ENCODE peak calls at places on chromosome 22, in five cellular contexts. T is right lobe of liver, D is cardiac fibroblast, J is WERI-Rb-1, U is fibroblast of mammary gland. L is an unnamed sample.

GRCh38 chr22:35838849-35839646 is 121.4 kb downstream of the APOL5 start:
- DNase-seq in J (peak), D (peak), U (peak), T (no peak), L (peak)

GRCh38 chr22:19168088-19168890 is 10.2 kb downstream of the SLC25A1 start:
- DNase-seq in T (peak), U (no peak), D (no peak), J (no peak), L (no peak)

GRCh38 chr22:30196141-30196866 is 50.3 kb downstream of the LIF start:
- DNase-seq in D (peak), J (peak), T (no peak), U (peak), L (peak)

GRCh38 chr22:31055322-31056159 is 25.6 kb upstream of the SMTN start:
- DNase-seq in D (peak), U (peak), J (no peak), T (peak), L (peak)

GRCh38 chr22:29117799-29118477 is 45.1 kb downstream of the KREMEN1 start:
- DNase-seq in J (no peak), T (no peak), U (peak), D (peak), L (no peak)

GRCh38 chr22:31082606-31083376 is 1.7 kb downstream of the SMTN start:
- DNase-seq in J (peak), T (no peak), U (peak), D (peak), L (peak)

GRCh38 chr22:30893434-30894370 is 74.9 kb downstream of the MORC2 start:
- DNase-seq in J (no peak), D (no peak), U (no peak), T (no peak), L (no peak)

GRCh38 chr22:29820941-29821789 is 16.9 kb downstream of the ASCC2 start:
- DNase-seq in U (peak), D (peak), J (no peak), T (peak), L (peak)

GRCh38 chr22:25661067-25661466 is 80.9 kb upstream of the MYO18B start:
- DNase-seq in U (peak), T (no peak), J (no peak), D (peak), L (no peak)

GRCh38 chr22:34722901-34723300 is 343.1 kb upstream of the ISX start:
- DNase-seq in U (no peak), T (no peak), D (no peak), J (no peak), L (no peak)

GRCh38 chr22:39430576-39431150 is 26.1 kb upstream of the MGAT3 start:
- DNase-seq in J (no peak), U (no peak), D (no peak), T (no peak), L (no peak)

GRCh38 chr22:42820075-42820763 is 36.9 kb downstream of the ARFGAP3 start:
- DNase-seq in U (peak), D (peak), T (no peak), J (no peak), L (peak)

GRCh38 chr22:30920407-30920806 is 48.2 kb downstream of the MORC2 start:
- DNase-seq in D (peak), J (peak), T (peak), U (peak), L (peak)

DNA sequence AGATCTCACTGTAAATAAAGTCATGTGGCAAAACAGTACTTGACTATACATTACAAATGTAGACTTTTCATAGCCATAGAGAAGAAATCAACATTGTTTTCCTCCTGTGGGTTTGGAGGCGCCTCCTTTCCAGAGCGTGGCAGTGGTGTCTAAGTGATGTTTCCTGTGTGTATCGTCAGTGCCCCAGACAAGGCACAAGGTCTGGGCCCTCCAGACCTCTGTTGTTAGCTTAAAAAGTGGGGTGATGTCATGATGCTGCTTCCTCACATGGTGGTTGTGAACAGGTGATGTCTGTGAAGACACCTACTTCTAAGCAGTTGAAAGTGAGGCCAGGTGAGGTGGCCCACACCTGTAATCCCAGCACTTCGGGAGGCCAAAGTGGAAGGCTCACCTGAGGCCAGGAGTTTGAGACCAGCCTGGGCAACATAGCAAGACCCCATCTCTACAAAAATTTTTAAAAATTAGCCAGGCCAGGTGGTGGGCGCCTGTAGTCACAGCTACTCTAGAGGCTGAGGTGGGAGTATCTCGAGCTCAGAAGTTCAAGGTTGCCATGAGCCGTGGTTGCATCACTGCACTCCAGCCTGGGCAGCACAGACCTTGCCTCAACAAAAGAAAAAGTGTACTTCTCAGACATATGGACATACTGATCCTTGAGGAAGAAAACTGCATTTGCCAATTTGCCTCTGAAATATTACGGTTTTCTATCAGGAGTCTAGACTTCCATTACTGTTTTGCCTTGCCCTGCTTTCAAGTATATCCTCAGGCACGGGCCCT is 15.7 kb downstream of the NUP50 start:
- DNase-seq in J (no peak), D (no peak), T (no peak), U (no peak), L (no peak)
- TF ChIP-seq CTCF in J (no peak), D (no peak), T (no peak), U (no peak), L (no peak)

DNA sequence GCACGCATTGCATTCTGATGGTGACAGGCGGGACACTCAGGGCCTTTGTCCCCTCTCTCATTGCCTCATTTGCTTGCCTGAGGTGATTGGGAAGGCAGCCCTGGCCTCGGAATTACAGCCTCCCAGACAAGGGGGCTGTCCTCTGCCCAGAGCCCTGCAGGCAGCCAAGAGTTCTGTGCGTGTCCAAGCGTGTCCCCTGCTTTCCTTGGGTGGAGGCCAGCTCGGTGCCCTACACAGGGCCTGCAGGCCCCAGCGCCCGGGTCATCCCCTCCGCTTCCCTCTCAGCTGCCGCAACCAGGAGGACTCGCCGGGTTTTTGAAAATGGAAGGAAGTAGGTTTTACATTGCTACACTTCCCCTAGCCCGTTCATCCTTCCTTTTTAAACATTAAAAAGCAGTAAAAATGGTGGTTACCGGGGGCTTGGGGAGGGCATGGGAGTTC is 1.9 kb downstream of the GRAMD4 start:
- DNase-seq in J (no peak), T (peak), D (no peak), U (no peak), L (no peak)
- H3K4me3 ChIP-seq in J (no peak), T (no peak), D (no peak), U (no peak), L (no peak)

GRCh38 chr22:38290347-38290746 is 17.5 kb upstream of the TMEM184B start:
- DNase-seq in T (no peak), U (no peak), D (no peak), J (no peak), L (no peak)

GRCh38 chr22:38289583-38290082 is 16.8 kb upstream of the TMEM184B start:
- DNase-seq in T (no peak), D (no peak), U (no peak), J (no peak), L (no peak)

GRCh38 chr22:38294193-38294592 is 21.4 kb upstream of the TMEM184B start:
- DNase-seq in U (no peak), D (no peak), J (no peak), T (no peak), L (no peak)

GRCh38 chr22:38292694-38293093 is 19.9 kb upstream of the TMEM184B start:
- DNase-seq in D (peak), U (peak), J (no peak), T (no peak), L (no peak)

DNA sequence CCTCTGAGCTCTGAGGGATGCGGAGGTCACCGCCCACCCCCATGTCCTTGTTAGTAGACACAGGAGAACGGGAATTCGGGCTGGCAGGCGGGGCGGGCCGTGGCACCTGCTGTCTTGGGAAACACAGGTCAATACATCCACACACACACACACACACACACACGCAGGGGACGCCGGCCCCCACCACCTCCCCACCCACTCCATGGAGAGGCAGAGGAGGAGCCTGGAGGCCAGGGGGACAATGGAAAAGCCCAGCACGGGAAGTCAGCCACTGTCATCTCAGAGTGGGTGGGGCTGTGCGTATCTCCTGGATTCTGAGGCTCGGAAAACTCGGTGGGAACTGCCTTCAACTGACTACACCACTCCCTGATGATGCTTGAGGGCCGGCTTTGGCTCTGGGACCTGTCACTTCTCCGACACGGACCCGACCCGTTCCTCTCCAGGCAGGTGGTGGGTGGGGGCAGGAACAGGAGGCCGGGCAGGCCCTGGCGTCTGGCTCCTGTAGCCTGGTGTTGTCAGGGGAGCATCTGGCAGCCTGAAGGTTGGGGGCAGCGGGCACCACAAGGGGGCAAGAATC is 18.5 kb upstream of the TMEM184B start:
- DNase-seq in U (no peak), T (no peak), D (no peak), J (no peak), L (no peak)
- TF ChIP-seq CTCF in U (no peak), T (no peak), D (no peak), J (no peak), L (peak)

GRCh38 chr22:49968313-49968830 is 7.8 kb downstream of the PIM3 start:
- DNase-seq in J (no peak), T (peak), D (no peak), U (no peak), L (no peak)

GRCh38 chr22:49971232-49972162 is 10.9 kb downstream of the PIM3 start:
- DNase-seq in U (peak), J (no peak), T (peak), D (peak), L (no peak)

GRCh38 chr22:49968831-49969661 is 8.5 kb downstream of the PIM3 start:
- DNase-seq in J (peak), T (peak), U (no peak), D (no peak), L (no peak)

GRCh38 chr22:49970528-49971231 is 10.1 kb downstream of the PIM3 start:
- DNase-seq in U (peak), T (peak), D (peak), J (peak), L (peak)

GRCh38 chr22:49969751-49970527 is 9.4 kb downstream of the PIM3 start:
- DNase-seq in J (no peak), T (peak), U (no peak), D (no peak), L (no peak)
- H3K4me3 ChIP-seq in J (no peak), T (no peak), U (no peak), D (no peak), L (no peak)

GRCh38 chr22:37032535-37033460 is 13.3 kb downstream of the MPST start:
- DNase-seq in U (peak), D (peak), J (no peak), T (peak), L (peak)
- TF ChIP-seq CTCF in U (no peak), D (no peak), J (no peak), T (no peak), L (no peak)

GRCh38 chr22:24424901-24425775 is 2.3 kb upstream of the ADORA2A start:
- DNase-seq in U (no peak), T (no peak), D (no peak), J (no peak), L (no peak)
- H3K4me3 ChIP-seq in U (no peak), T (peak), D (no peak), J (no peak), L (no peak)

GRCh38 chr22:41191467-41191866 is 13.6 kb upstream of the L3MBTL2 start:
- DNase-seq in J (no peak), U (no peak), D (no peak), T (no peak), L (no peak)

GRCh38 chr22:41197808-41198585 is 7.1 kb upstream of the L3MBTL2 start:
- DNase-seq in D (no peak), U (no peak), T (no peak), J (peak), L (no peak)

GRCh38 chr22:41193829-41194228 is 11.3 kb upstream of the L3MBTL2 start:
- DNase-seq in T (no peak), U (no peak), D (no peak), J (no peak), L (no peak)

GRCh38 chr22:41201146-41201545 is 4.0 kb upstream of the L3MBTL2 start:
- DNase-seq in T (no peak), D (no peak), U (no peak), J (no peak), L (no peak)

DNA sequence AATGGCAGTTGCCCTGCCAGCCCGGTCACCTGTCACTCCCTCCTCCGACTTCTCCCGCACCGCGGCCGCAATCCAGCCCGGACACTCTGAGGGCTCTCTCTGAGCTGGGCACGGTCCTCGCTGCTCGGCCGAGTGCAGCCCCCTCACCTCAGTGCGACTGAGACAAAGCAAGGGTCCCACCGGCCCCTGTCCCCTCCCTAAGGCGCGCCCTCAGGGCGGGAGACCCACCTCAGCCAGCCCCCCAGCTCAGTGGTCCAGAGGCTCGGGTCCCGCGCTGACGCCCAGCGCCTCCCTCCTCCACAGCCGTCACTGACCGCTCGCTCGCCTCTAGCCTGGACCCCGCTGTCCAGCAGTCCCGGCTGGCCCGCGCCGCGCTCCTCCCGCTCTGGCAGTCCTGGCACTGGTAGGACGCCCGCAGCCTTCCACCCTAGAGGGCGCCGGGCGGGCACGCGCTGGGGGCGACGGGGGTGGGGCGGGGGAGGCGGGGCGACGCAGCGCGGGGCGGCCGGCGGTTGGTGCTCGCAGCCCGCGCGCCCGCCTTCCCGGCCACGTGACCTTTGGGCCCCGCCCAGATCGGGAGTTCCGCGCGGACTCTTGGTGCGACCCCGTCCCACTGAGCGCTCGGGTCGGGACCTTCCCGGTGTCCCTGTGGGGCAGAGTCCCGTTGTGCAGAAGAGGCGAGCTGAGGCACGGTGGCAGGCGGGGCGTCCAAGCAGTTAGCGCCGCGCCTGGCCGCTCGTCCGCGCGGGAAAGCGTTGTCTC is 7.9 kb upstream of the L3MBTL2 start:
- DNase-seq in D (peak), T (peak), J (peak), U (peak), L (peak)
- TF ChIP-seq CTCF in D (peak), T (peak), J (no peak), U (no peak), L (peak)

GRCh38 chr22:23085785-23086184 is 15.5 kb downstream of the GNAZ start:
- DNase-seq in J (peak), T (no peak), U (no peak), D (no peak), L (no peak)
- H3K4me3 ChIP-seq in J (no peak), T (no peak), U (no peak), D (no peak), L (no peak)

L was measured in astrocyte of the spinal cord.